ENCODE peak calls at places on chromosomes 4 and X, in five cellular contexts. N is mucosa of descending colon, F is GM12864, Z is thoracic aorta, K is Calu3. W is an unnamed sample.

GRCh38 chrX:150587585-150588503 is 19.4 kb downstream of the MTM1 start:
- DNase-seq in F (no peak), Z (no peak), K (peak), N (peak), W (no peak)

GRCh38 chr4:165787516-165788274 is 85.3 kb upstream of the TLL1 start:
- DNase-seq in F (no peak), N (no peak), K (no peak), Z (no peak), W (no peak)

GRCh38 chr4:135186002-135186401 is 984.4 kb upstream of the PABPC4L start:
- DNase-seq in N (no peak), F (no peak), K (no peak), Z (no peak), W (peak)

GRCh38 chr4:145536044-145536443 is 54.4 kb downstream of the SMAD1 start:
- DNase-seq in K (no peak), N (no peak), F (no peak), Z (no peak), W (no peak)

GRCh38 chr4:118772149-118773081 is 63.5 kb downstream of the SEC24D start:
- DNase-seq in F (no peak), K (no peak), Z (no peak), N (no peak), W (peak)

GRCh38 chr4:181147421-181147951 is 1095.7 kb upstream of the TENM3 start:
- DNase-seq in N (no peak), Z (no peak), K (no peak), F (no peak), W (no peak)

GRCh38 chr4:89336818-89337395 is 29.3 kb upstream of the GPRIN3 start:
- DNase-seq in K (no peak), Z (no peak), N (no peak), F (no peak), W (no peak)

GRCh38 chr4:10734697-10735096 is 50.1 kb upstream of the CLNK start:
- DNase-seq in K (no peak), Z (no peak), N (no peak), F (no peak), W (no peak)

GRCh38 chr4:32574803-32575202 is 1854.6 kb downstream of the PCDH7 start:
- DNase-seq in F (no peak), N (no peak), Z (no peak), K (no peak), W (no peak)

GRCh38 chr4:113996599-113997177 is 17.2 kb upstream of the ARSJ start:
- DNase-seq in Z (no peak), F (no peak), K (no peak), N (no peak), W (no peak)

GRCh38 chr4:20256381-20256881 is 4.7 kb downstream of the SLIT2 start:
- DNase-seq in N (no peak), F (no peak), K (no peak), Z (no peak), W (no peak)

GRCh38 chrX:35847736-35848135 is 49.6 kb downstream of the MAGEB16 start:
- DNase-seq in Z (no peak), F (no peak), N (no peak), K (no peak), W (no peak)

GRCh38 chr4:4717692-4718091 is 141.8 kb upstream of the MSX1 start:
- DNase-seq in Z (no peak), K (no peak), N (no peak), F (no peak), W (no peak)

GRCh38 chr4:6194458-6195195 is 5.7 kb downstream of the JAKMIP1 start:
- DNase-seq in N (no peak), Z (no peak), F (no peak), K (no peak), W (no peak)

GRCh38 chrX:18047440-18047940 is 173.2 kb downstream of the BEND2 start:
- DNase-seq in K (no peak), N (no peak), F (no peak), Z (no peak), W (no peak)

GRCh38 chrX:24241822-24242648 is 71.8 kb downstream of the SUPT20HL2 start:
- DNase-seq in N (no peak), F (no peak), Z (no peak), K (peak), W (peak)

GRCh38 chrX:63354484-63354883 is 3.4 kb upstream of the SPIN4 start:
- DNase-seq in F (no peak), Z (no peak), K (no peak), N (no peak), W (no peak)

GRCh38 chrX:102599084-102599949 is at the start of gene ARMCX5:
- DNase-seq in F (peak), K (peak), Z (peak), N (peak), W (peak)
- TF ChIP-seq CTCF in F (no peak), K (no peak), Z (no peak), N (no peak), W (no peak)

GRCh38 chrX:79159800-79160199 is 15.3 kb downstream of the GPR174 start:
- DNase-seq in F (no peak), Z (no peak), K (no peak), N (no peak), W (no peak)
- TF ChIP-seq CTCF in F (no peak), Z (no peak), K (no peak), N (no peak), W (no peak)

GRCh38 chrX:30196322-30196721 is 19.0 kb upstream of the MAGEB2 start:
- DNase-seq in Z (no peak), F (no peak), N (no peak), K (no peak), W (peak)
- TF ChIP-seq CTCF in Z (no peak), F (no peak), N (no peak), K (no peak), W (peak)

DNA sequence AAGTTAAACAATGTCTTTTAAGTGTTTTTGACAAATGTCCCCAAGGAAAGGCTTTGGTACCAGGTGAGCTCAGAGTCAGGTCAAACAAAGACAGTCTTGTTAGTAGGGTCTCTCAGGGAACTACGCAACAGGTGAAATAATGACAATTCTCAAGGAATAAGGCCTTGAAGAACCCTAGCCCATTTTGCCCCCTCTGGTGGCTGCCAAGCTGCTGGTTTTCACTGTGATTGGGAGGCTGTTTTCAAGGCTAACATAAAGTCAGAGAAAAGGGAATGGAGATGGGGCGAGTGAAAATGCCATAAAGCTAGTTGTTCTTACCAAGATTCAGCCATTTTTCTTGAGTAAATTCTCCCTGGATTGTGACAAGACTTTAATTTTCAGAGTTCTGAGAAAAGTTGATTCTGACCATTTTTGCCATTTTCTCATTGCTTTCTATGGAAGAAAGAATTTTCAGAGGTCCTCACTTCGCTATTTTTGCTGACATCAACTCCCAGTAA is 58.7 kb downstream of the RWDD4 start:
- DNase-seq in Z (no peak), N (peak), K (no peak), F (no peak), W (peak)
- TF ChIP-seq CTCF in Z (no peak), N (no peak), K (no peak), F (peak), W (peak)

GRCh38 chr4:76752911-76753494 is 144.9 kb downstream of the SOWAHB start:
- DNase-seq in F (no peak), N (no peak), K (no peak), Z (peak), W (no peak)
- TF ChIP-seq CTCF in F (no peak), N (no peak), K (no peak), Z (no peak), W (no peak)